ENCODE peak calls at places on chromosomes 1 and 21, in ten cellular contexts. One of them, this sample, is unnamed.

GRCh38 chr1:24743404-24744211 is 1.6 kb upstream of the CLIC4 start:
- DNase-seq in CD8-positive, alpha-beta T cell: no peak
- DNase-seq in uterus: no peak
- DNase-seq in mesothelial cell of epicardium: no peak
- DNase-seq in bronchial epithelial cell: peak; percentile 67
- DNase-seq in HCT116: no peak
- DNase-seq in BJ: no peak
- DNase-seq in CD4-positive, alpha-beta T cell: no peak
- DNase-seq in pancreas: no peak
- DNase-seq in lung: no peak
- DNase-seq in this sample: peak; percentile 54

GRCh38 chr1:86798608-86799291 is 94.4 kb downstream of the SH3GLB1 start:
- DNase-seq in CD8-positive, alpha-beta T cell: no peak
- DNase-seq in uterus: no peak
- DNase-seq in mesothelial cell of epicardium: no peak
- DNase-seq in bronchial epithelial cell: no peak
- DNase-seq in HCT116: no peak
- DNase-seq in BJ: no peak
- DNase-seq in CD4-positive, alpha-beta T cell: no peak
- DNase-seq in pancreas: no peak
- DNase-seq in lung: no peak
- DNase-seq in this sample: no peak

GRCh38 chr1:172895050-172895460 is 155.7 kb downstream of the TNFSF18 start:
- DNase-seq in CD8-positive, alpha-beta T cell: peak; percentile 11
- DNase-seq in uterus: no peak
- DNase-seq in mesothelial cell of epicardium: no peak
- DNase-seq in bronchial epithelial cell: no peak
- DNase-seq in HCT116: no peak
- DNase-seq in BJ: no peak
- DNase-seq in CD4-positive, alpha-beta T cell: no peak
- DNase-seq in pancreas: no peak
- DNase-seq in lung: no peak
- DNase-seq in this sample: no peak

GRCh38 chr1:116400780-116401179 is 27.7 kb downstream of the ATP1A1 start:
- DNase-seq in CD8-positive, alpha-beta T cell: no peak
- DNase-seq in uterus: no peak
- DNase-seq in mesothelial cell of epicardium: no peak
- DNase-seq in bronchial epithelial cell: no peak
- DNase-seq in HCT116: no peak
- DNase-seq in BJ: no peak
- DNase-seq in CD4-positive, alpha-beta T cell: no peak
- DNase-seq in pancreas: no peak
- DNase-seq in lung: no peak
- DNase-seq in this sample: no peak

GRCh38 chr1:184647471-184647870 is 107.2 kb downstream of the EDEM3 start:
- DNase-seq in CD8-positive, alpha-beta T cell: no peak
- DNase-seq in uterus: no peak
- DNase-seq in mesothelial cell of epicardium: no peak
- DNase-seq in bronchial epithelial cell: no peak
- DNase-seq in HCT116: no peak
- DNase-seq in BJ: no peak
- DNase-seq in CD4-positive, alpha-beta T cell: no peak
- DNase-seq in pancreas: no peak
- DNase-seq in lung: no peak
- DNase-seq in this sample: no peak

GRCh38 chr1:179365342-179366092 is at the start of gene AXDND1:
- DNase-seq in CD8-positive, alpha-beta T cell: peak; percentile 82
- DNase-seq in uterus: peak; percentile 80
- DNase-seq in mesothelial cell of epicardium: peak; percentile 65
- DNase-seq in bronchial epithelial cell: peak; percentile 60
- DNase-seq in HCT116: peak; percentile 47
- DNase-seq in BJ: peak; percentile 48
- DNase-seq in CD4-positive, alpha-beta T cell: peak; percentile 80
- DNase-seq in pancreas: peak; percentile 92
- DNase-seq in lung: peak; percentile 92
- DNase-seq in this sample: peak; percentile 58

GRCh38 chr1:210244746-210245367 is 12.3 kb downstream of the SERTAD4 start:
- DNase-seq in CD8-positive, alpha-beta T cell: no peak
- DNase-seq in uterus: no peak
- DNase-seq in mesothelial cell of epicardium: no peak
- DNase-seq in bronchial epithelial cell: no peak
- DNase-seq in HCT116: no peak
- DNase-seq in BJ: no peak
- DNase-seq in CD4-positive, alpha-beta T cell: no peak
- DNase-seq in pancreas: no peak
- DNase-seq in lung: no peak
- DNase-seq in this sample: no peak

GRCh38 chr1:8889103-8889846 is 10.8 kb upstream of the ENO1 start:
- DNase-seq in CD8-positive, alpha-beta T cell: no peak
- DNase-seq in uterus: no peak
- DNase-seq in mesothelial cell of epicardium: no peak
- DNase-seq in bronchial epithelial cell: no peak
- DNase-seq in HCT116: no peak
- DNase-seq in BJ: no peak
- DNase-seq in CD4-positive, alpha-beta T cell: no peak
- DNase-seq in pancreas: no peak
- DNase-seq in lung: no peak
- DNase-seq in this sample: no peak

GRCh38 chr21:36183144-36183795 is 26.6 kb downstream of the DOP1B start:
- DNase-seq in CD8-positive, alpha-beta T cell: no peak
- DNase-seq in uterus: no peak
- DNase-seq in mesothelial cell of epicardium: no peak
- DNase-seq in bronchial epithelial cell: peak; percentile 11
- DNase-seq in HCT116: no peak
- DNase-seq in BJ: no peak
- DNase-seq in CD4-positive, alpha-beta T cell: no peak
- DNase-seq in pancreas: no peak
- DNase-seq in lung: no peak
- DNase-seq in this sample: no peak

GRCh38 chr21:36184561-36184960 is 27.9 kb downstream of the DOP1B start:
- DNase-seq in CD8-positive, alpha-beta T cell: no peak
- DNase-seq in uterus: no peak
- DNase-seq in mesothelial cell of epicardium: no peak
- DNase-seq in bronchial epithelial cell: no peak
- DNase-seq in HCT116: no peak
- DNase-seq in BJ: no peak
- DNase-seq in CD4-positive, alpha-beta T cell: no peak
- DNase-seq in pancreas: no peak
- DNase-seq in lung: no peak
- DNase-seq in this sample: no peak

GRCh38 chr21:36186506-36187399 is 30.1 kb downstream of the DOP1B start:
- DNase-seq in CD8-positive, alpha-beta T cell: no peak
- DNase-seq in uterus: no peak
- DNase-seq in mesothelial cell of epicardium: no peak
- DNase-seq in bronchial epithelial cell: no peak
- DNase-seq in HCT116: no peak
- DNase-seq in BJ: no peak
- DNase-seq in CD4-positive, alpha-beta T cell: no peak
- DNase-seq in pancreas: no peak
- DNase-seq in lung: no peak
- DNase-seq in this sample: no peak

GRCh38 chr21:36188081-36188681 is 31.6 kb downstream of the DOP1B start:
- DNase-seq in CD8-positive, alpha-beta T cell: no peak
- DNase-seq in uterus: no peak
- DNase-seq in mesothelial cell of epicardium: no peak
- DNase-seq in bronchial epithelial cell: peak; percentile 44
- DNase-seq in HCT116: no peak
- DNase-seq in BJ: no peak
- DNase-seq in CD4-positive, alpha-beta T cell: no peak
- DNase-seq in pancreas: peak; percentile 73
- DNase-seq in lung: peak; percentile 60
- DNase-seq in this sample: no peak

GRCh38 chr21:36185498-36185897 is 28.9 kb downstream of the DOP1B start:
- DNase-seq in CD8-positive, alpha-beta T cell: no peak
- DNase-seq in uterus: no peak
- DNase-seq in mesothelial cell of epicardium: no peak
- DNase-seq in bronchial epithelial cell: no peak
- DNase-seq in HCT116: no peak
- DNase-seq in BJ: no peak
- DNase-seq in CD4-positive, alpha-beta T cell: no peak
- DNase-seq in pancreas: no peak
- DNase-seq in lung: no peak
- DNase-seq in this sample: no peak
- TF ChIP-seq CTCF in CD8-positive, alpha-beta T cell: no peak
- TF ChIP-seq CTCF in uterus: no peak
- TF ChIP-seq CTCF in mesothelial cell of epicardium: no peak
- TF ChIP-seq CTCF in bronchial epithelial cell: no peak
- TF ChIP-seq CTCF in HCT116: no peak
- TF ChIP-seq CTCF in BJ: no peak
- TF ChIP-seq CTCF in CD4-positive, alpha-beta T cell: no peak
- TF ChIP-seq CTCF in pancreas: no peak
- TF ChIP-seq CTCF in lung: no peak
- TF ChIP-seq CTCF in this sample: no peak

GRCh38 chr21:41916888-41917433 is 36.9 kb downstream of the C2CD2 start:
- DNase-seq in CD8-positive, alpha-beta T cell: no peak
- DNase-seq in uterus: no peak
- DNase-seq in mesothelial cell of epicardium: no peak
- DNase-seq in bronchial epithelial cell: no peak
- DNase-seq in HCT116: no peak
- DNase-seq in BJ: no peak
- DNase-seq in CD4-positive, alpha-beta T cell: no peak
- DNase-seq in pancreas: no peak
- DNase-seq in lung: no peak
- DNase-seq in this sample: no peak
- TF ChIP-seq CTCF in CD8-positive, alpha-beta T cell: no peak
- TF ChIP-seq CTCF in uterus: no peak
- TF ChIP-seq CTCF in mesothelial cell of epicardium: no peak
- TF ChIP-seq CTCF in bronchial epithelial cell: no peak
- TF ChIP-seq CTCF in HCT116: no peak
- TF ChIP-seq CTCF in BJ: no peak
- TF ChIP-seq CTCF in CD4-positive, alpha-beta T cell: no peak
- TF ChIP-seq CTCF in pancreas: no peak
- TF ChIP-seq CTCF in lung: no peak
- TF ChIP-seq CTCF in this sample: no peak

GRCh38 chr1:26828352-26829093 is 2.0 kb downstream of the ZDHHC18 start:
- DNase-seq in CD8-positive, alpha-beta T cell: no peak
- DNase-seq in uterus: no peak
- DNase-seq in mesothelial cell of epicardium: no peak
- DNase-seq in bronchial epithelial cell: no peak
- DNase-seq in HCT116: no peak
- DNase-seq in BJ: no peak
- DNase-seq in CD4-positive, alpha-beta T cell: no peak
- DNase-seq in pancreas: no peak
- DNase-seq in lung: no peak
- DNase-seq in this sample: no peak

GRCh38 chr1:26829214-26829911 is 2.9 kb downstream of the ZDHHC18 start:
- DNase-seq in CD8-positive, alpha-beta T cell: no peak
- DNase-seq in uterus: no peak
- DNase-seq in mesothelial cell of epicardium: no peak
- DNase-seq in bronchial epithelial cell: no peak
- DNase-seq in HCT116: no peak
- DNase-seq in BJ: no peak
- DNase-seq in CD4-positive, alpha-beta T cell: no peak
- DNase-seq in pancreas: no peak
- DNase-seq in lung: no peak
- DNase-seq in this sample: no peak

GRCh38 chr1:26831546-26832248 is 5.2 kb downstream of the ZDHHC18 start:
- DNase-seq in CD8-positive, alpha-beta T cell: no peak
- DNase-seq in uterus: no peak
- DNase-seq in mesothelial cell of epicardium: no peak
- DNase-seq in bronchial epithelial cell: peak; percentile 47
- DNase-seq in HCT116: no peak
- DNase-seq in BJ: no peak
- DNase-seq in CD4-positive, alpha-beta T cell: no peak
- DNase-seq in pancreas: no peak
- DNase-seq in lung: no peak
- DNase-seq in this sample: no peak

GRCh38 chr1:26832249-26832960 is 5.9 kb downstream of the ZDHHC18 start:
- DNase-seq in CD8-positive, alpha-beta T cell: no peak
- DNase-seq in uterus: no peak
- DNase-seq in mesothelial cell of epicardium: no peak
- DNase-seq in bronchial epithelial cell: no peak
- DNase-seq in HCT116: no peak
- DNase-seq in BJ: no peak
- DNase-seq in CD4-positive, alpha-beta T cell: no peak
- DNase-seq in pancreas: no peak
- DNase-seq in lung: no peak
- DNase-seq in this sample: no peak

GRCh38 chr1:26831059-26831458 is 4.6 kb downstream of the ZDHHC18 start:
- DNase-seq in CD8-positive, alpha-beta T cell: no peak
- DNase-seq in uterus: no peak
- DNase-seq in mesothelial cell of epicardium: no peak
- DNase-seq in bronchial epithelial cell: no peak
- DNase-seq in HCT116: no peak
- DNase-seq in BJ: no peak
- DNase-seq in CD4-positive, alpha-beta T cell: no peak
- DNase-seq in pancreas: no peak
- DNase-seq in lung: no peak
- DNase-seq in this sample: no peak
- TF ChIP-seq CTCF in CD8-positive, alpha-beta T cell: no peak
- TF ChIP-seq CTCF in uterus: no peak
- TF ChIP-seq CTCF in mesothelial cell of epicardium: no peak
- TF ChIP-seq CTCF in bronchial epithelial cell: no peak
- TF ChIP-seq CTCF in HCT116: no peak
- TF ChIP-seq CTCF in BJ: no peak
- TF ChIP-seq CTCF in CD4-positive, alpha-beta T cell: no peak
- TF ChIP-seq CTCF in pancreas: no peak
- TF ChIP-seq CTCF in lung: no peak
- TF ChIP-seq CTCF in this sample: no peak

GRCh38 chr1:229258851-229259110 is 12.1 kb upstream of the RAB4A start:
- DNase-seq in CD8-positive, alpha-beta T cell: no peak
- DNase-seq in uterus: no peak
- DNase-seq in mesothelial cell of epicardium: no peak
- DNase-seq in bronchial epithelial cell: no peak
- DNase-seq in HCT116: no peak
- DNase-seq in BJ: no peak
- DNase-seq in CD4-positive, alpha-beta T cell: no peak
- DNase-seq in pancreas: no peak
- DNase-seq in lung: no peak
- DNase-seq in this sample: no peak

GRCh38 chr1:229258031-229258850 is 12.7 kb upstream of the RAB4A start:
- DNase-seq in CD8-positive, alpha-beta T cell: peak; percentile 53
- DNase-seq in uterus: peak; percentile 62
- DNase-seq in mesothelial cell of epicardium: peak; percentile 67
- DNase-seq in bronchial epithelial cell: peak; percentile 60
- DNase-seq in HCT116: peak; percentile 60
- DNase-seq in BJ: no peak
- DNase-seq in CD4-positive, alpha-beta T cell: peak; percentile 53
- DNase-seq in pancreas: no peak
- DNase-seq in lung: peak; percentile 66
- DNase-seq in this sample: no peak

GRCh38 chr1:229253170-229253974 is 17.5 kb upstream of the RAB4A start:
- DNase-seq in CD8-positive, alpha-beta T cell: no peak
- DNase-seq in uterus: no peak
- DNase-seq in mesothelial cell of epicardium: no peak
- DNase-seq in bronchial epithelial cell: peak; percentile 79
- DNase-seq in HCT116: no peak
- DNase-seq in BJ: no peak
- DNase-seq in CD4-positive, alpha-beta T cell: no peak
- DNase-seq in pancreas: no peak
- DNase-seq in lung: no peak
- DNase-seq in this sample: peak; percentile 84

GRCh38 chr1:229252228-229252984 is 18.5 kb upstream of the RAB4A start:
- DNase-seq in CD8-positive, alpha-beta T cell: no peak
- DNase-seq in uterus: no peak
- DNase-seq in mesothelial cell of epicardium: no peak
- DNase-seq in bronchial epithelial cell: no peak
- DNase-seq in HCT116: no peak
- DNase-seq in BJ: no peak
- DNase-seq in CD4-positive, alpha-beta T cell: no peak
- DNase-seq in pancreas: no peak
- DNase-seq in lung: no peak
- DNase-seq in this sample: no peak

DNA sequence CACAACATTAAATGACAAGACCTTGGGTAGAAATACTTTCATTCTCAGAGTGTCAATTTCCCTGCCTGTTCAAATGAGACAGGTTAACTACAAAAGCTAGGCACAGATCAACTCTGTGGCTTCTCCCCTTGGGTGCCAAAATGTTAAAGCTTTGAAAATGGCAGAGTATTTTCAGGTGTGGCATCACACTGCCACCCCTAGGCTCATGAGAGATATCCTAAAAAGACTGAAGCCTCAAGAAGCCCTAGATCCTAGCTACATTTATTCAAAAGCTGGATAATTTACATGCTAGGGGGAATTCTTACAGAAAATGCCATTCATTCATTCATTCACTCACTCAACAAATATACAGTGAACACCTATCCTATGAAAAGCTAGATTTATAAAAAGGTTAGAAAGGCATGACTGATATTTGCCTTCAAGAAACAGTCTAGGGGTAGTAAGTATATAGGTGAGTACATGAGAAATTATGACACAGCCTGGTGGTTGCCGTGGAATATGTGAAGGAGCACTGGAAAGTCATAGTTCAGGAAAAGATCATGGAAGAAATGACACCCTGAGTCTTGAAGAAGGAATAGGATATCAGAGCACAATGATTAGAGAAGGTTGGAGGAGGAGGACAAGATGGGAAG is 15.9 kb upstream of the RAB4A start:
- DNase-seq in CD8-positive, alpha-beta T cell: no peak
- DNase-seq in uterus: no peak
- DNase-seq in mesothelial cell of epicardium: no peak
- DNase-seq in bronchial epithelial cell: peak; percentile 40
- DNase-seq in HCT116: no peak
- DNase-seq in BJ: no peak
- DNase-seq in CD4-positive, alpha-beta T cell: no peak
- DNase-seq in pancreas: no peak
- DNase-seq in lung: no peak
- DNase-seq in this sample: no peak
- TF ChIP-seq CTCF in CD8-positive, alpha-beta T cell: no peak
- TF ChIP-seq CTCF in uterus: peak; percentile 42
- TF ChIP-seq CTCF in mesothelial cell of epicardium: no peak
- TF ChIP-seq CTCF in bronchial epithelial cell: peak; percentile 53
- TF ChIP-seq CTCF in HCT116: peak; percentile 42
- TF ChIP-seq CTCF in BJ: no peak
- TF ChIP-seq CTCF in CD4-positive, alpha-beta T cell: peak; percentile 63
- TF ChIP-seq CTCF in pancreas: no peak
- TF ChIP-seq CTCF in lung: no peak
- TF ChIP-seq CTCF in this sample: peak; percentile 65

This sample was measured in foreskin keratinocyte.